ENCODE peak calls at places on chromosomes 11 and 22, in eight cellular contexts. One of them, this sample, is unnamed.

GRCh38 chr22:39534591-39535301 is 2.2 kb upstream of the RPS19BP1 start:
- DNase-seq in Kasumi-1: peak; percentile 44
- DNase-seq in NB4: peak; percentile 72
- DNase-seq in CD4-positive, alpha-beta T cell: peak; percentile 75
- DNase-seq in activated CD4-positive, alpha-beta T cell treated with anti-CD3 and anti-CD28 coated beads, Interleukin-2, amount 50 U/mL, for 24 hours: peak; percentile 80
- DNase-seq in pancreas: peak; percentile 94
- DNase-seq in choroid plexus epithelial cell: peak; percentile 69
- DNase-seq in naive thymus-derived CD4-positive, alpha-beta T cell: peak; percentile 74
- DNase-seq in this sample: peak; percentile 64

GRCh38 chr11:46977940-46978595 is 41.5 kb downstream of the CSTPP1 start:
- DNase-seq in Kasumi-1: no peak
- DNase-seq in naive thymus-derived CD4-positive, alpha-beta T cell: no peak
- DNase-seq in activated CD4-positive, alpha-beta T cell treated with anti-CD3 and anti-CD28 coated beads, Interleukin-2, amount 50 U/mL, for 24 hours: no peak
- DNase-seq in NB4: no peak
- DNase-seq in choroid plexus epithelial cell: peak; percentile 13
- DNase-seq in pancreas: no peak
- DNase-seq in CD4-positive, alpha-beta T cell: no peak
- DNase-seq in this sample: peak; percentile 23

GRCh38 chr11:58640386-58641023 is 18.0 kb downstream of the CNTF start:
- DNase-seq in NB4: peak; percentile 25
- DNase-seq in naive thymus-derived CD4-positive, alpha-beta T cell: peak; percentile 52
- DNase-seq in choroid plexus epithelial cell: no peak
- DNase-seq in CD4-positive, alpha-beta T cell: no peak
- DNase-seq in activated CD4-positive, alpha-beta T cell treated with anti-CD3 and anti-CD28 coated beads, Interleukin-2, amount 50 U/mL, for 24 hours: no peak
- DNase-seq in pancreas: no peak
- DNase-seq in Kasumi-1: no peak
- DNase-seq in this sample: no peak

GRCh38 chr22:22796729-22797128 is 90.9 kb upstream of the IGLL5 start:
- DNase-seq in naive thymus-derived CD4-positive, alpha-beta T cell: no peak
- DNase-seq in NB4: no peak
- DNase-seq in Kasumi-1: no peak
- DNase-seq in pancreas: no peak
- DNase-seq in activated CD4-positive, alpha-beta T cell treated with anti-CD3 and anti-CD28 coated beads, Interleukin-2, amount 50 U/mL, for 24 hours: no peak
- DNase-seq in choroid plexus epithelial cell: no peak
- DNase-seq in CD4-positive, alpha-beta T cell: no peak
- DNase-seq in this sample: no peak

GRCh38 chr11:115674176-115674575 is 170.0 kb upstream of the CADM1 start:
- DNase-seq in pancreas: no peak
- DNase-seq in naive thymus-derived CD4-positive, alpha-beta T cell: no peak
- DNase-seq in choroid plexus epithelial cell: no peak
- DNase-seq in activated CD4-positive, alpha-beta T cell treated with anti-CD3 and anti-CD28 coated beads, Interleukin-2, amount 50 U/mL, for 24 hours: no peak
- DNase-seq in Kasumi-1: no peak
- DNase-seq in CD4-positive, alpha-beta T cell: no peak
- DNase-seq in NB4: no peak
- DNase-seq in this sample: no peak

GRCh38 chr11:117725048-117725734 is 71.8 kb downstream of the DSCAML1 start:
- DNase-seq in CD4-positive, alpha-beta T cell: no peak
- DNase-seq in pancreas: no peak
- DNase-seq in choroid plexus epithelial cell: no peak
- DNase-seq in NB4: no peak
- DNase-seq in activated CD4-positive, alpha-beta T cell treated with anti-CD3 and anti-CD28 coated beads, Interleukin-2, amount 50 U/mL, for 24 hours: no peak
- DNase-seq in Kasumi-1: no peak
- DNase-seq in naive thymus-derived CD4-positive, alpha-beta T cell: no peak
- DNase-seq in this sample: no peak

GRCh38 chr11:14872032-14872431 is 20.0 kb downstream of the CYP2R1 start:
- DNase-seq in naive thymus-derived CD4-positive, alpha-beta T cell: no peak
- DNase-seq in choroid plexus epithelial cell: no peak
- DNase-seq in pancreas: no peak
- DNase-seq in CD4-positive, alpha-beta T cell: no peak
- DNase-seq in Kasumi-1: no peak
- DNase-seq in NB4: no peak
- DNase-seq in activated CD4-positive, alpha-beta T cell treated with anti-CD3 and anti-CD28 coated beads, Interleukin-2, amount 50 U/mL, for 24 hours: no peak
- DNase-seq in this sample: no peak

GRCh38 chr22:38317995-38318715 is 922 bp upstream of the CSNK1E start:
- DNase-seq in activated CD4-positive, alpha-beta T cell treated with anti-CD3 and anti-CD28 coated beads, Interleukin-2, amount 50 U/mL, for 24 hours: no peak
- DNase-seq in CD4-positive, alpha-beta T cell: no peak
- DNase-seq in NB4: peak; percentile 85
- DNase-seq in pancreas: no peak
- DNase-seq in Kasumi-1: peak; percentile 63
- DNase-seq in choroid plexus epithelial cell: peak; percentile 86
- DNase-seq in naive thymus-derived CD4-positive, alpha-beta T cell: no peak
- DNase-seq in this sample: peak; percentile 94

GRCh38 chr11:73287400-73288101 is 15.4 kb downstream of the P2RY6 start:
- DNase-seq in Kasumi-1: no peak
- DNase-seq in choroid plexus epithelial cell: no peak
- DNase-seq in naive thymus-derived CD4-positive, alpha-beta T cell: no peak
- DNase-seq in CD4-positive, alpha-beta T cell: no peak
- DNase-seq in pancreas: no peak
- DNase-seq in NB4: no peak
- DNase-seq in activated CD4-positive, alpha-beta T cell treated with anti-CD3 and anti-CD28 coated beads, Interleukin-2, amount 50 U/mL, for 24 hours: no peak
- DNase-seq in this sample: no peak

GRCh38 chr22:46766611-46767010 is 4.2 kb downstream of the TBC1D22A start:
- DNase-seq in Kasumi-1: no peak
- DNase-seq in CD4-positive, alpha-beta T cell: no peak
- DNase-seq in pancreas: no peak
- DNase-seq in choroid plexus epithelial cell: no peak
- DNase-seq in activated CD4-positive, alpha-beta T cell treated with anti-CD3 and anti-CD28 coated beads, Interleukin-2, amount 50 U/mL, for 24 hours: no peak
- DNase-seq in naive thymus-derived CD4-positive, alpha-beta T cell: no peak
- DNase-seq in NB4: no peak
- DNase-seq in this sample: no peak

GRCh38 chr11:9573775-9574555 is 495 bp downstream of the WEE1 start:
- DNase-seq in choroid plexus epithelial cell: no peak
- DNase-seq in pancreas: peak; percentile 77
- DNase-seq in Kasumi-1: no peak
- DNase-seq in naive thymus-derived CD4-positive, alpha-beta T cell: no peak
- DNase-seq in CD4-positive, alpha-beta T cell: no peak
- DNase-seq in activated CD4-positive, alpha-beta T cell treated with anti-CD3 and anti-CD28 coated beads, Interleukin-2, amount 50 U/mL, for 24 hours: no peak
- DNase-seq in NB4: peak; percentile 63
- DNase-seq in this sample: no peak

GRCh38 chr11:73856001-73856663 is 20.5 kb downstream of the COA4 start:
- DNase-seq in activated CD4-positive, alpha-beta T cell treated with anti-CD3 and anti-CD28 coated beads, Interleukin-2, amount 50 U/mL, for 24 hours: no peak
- DNase-seq in NB4: no peak
- DNase-seq in choroid plexus epithelial cell: no peak
- DNase-seq in Kasumi-1: no peak
- DNase-seq in naive thymus-derived CD4-positive, alpha-beta T cell: no peak
- DNase-seq in pancreas: no peak
- DNase-seq in CD4-positive, alpha-beta T cell: no peak
- DNase-seq in this sample: no peak

GRCh38 chr22:45817705-45818104 is 146.1 kb downstream of the ATXN10 start:
- DNase-seq in naive thymus-derived CD4-positive, alpha-beta T cell: no peak
- DNase-seq in Kasumi-1: no peak
- DNase-seq in choroid plexus epithelial cell: no peak
- DNase-seq in NB4: no peak
- DNase-seq in activated CD4-positive, alpha-beta T cell treated with anti-CD3 and anti-CD28 coated beads, Interleukin-2, amount 50 U/mL, for 24 hours: no peak
- DNase-seq in pancreas: no peak
- DNase-seq in CD4-positive, alpha-beta T cell: no peak
- DNase-seq in this sample: no peak

GRCh38 chr22:27192135-27192900 is 534.9 kb downstream of the MIAT start:
- DNase-seq in pancreas: no peak
- DNase-seq in NB4: no peak
- DNase-seq in CD4-positive, alpha-beta T cell: no peak
- DNase-seq in Kasumi-1: no peak
- DNase-seq in choroid plexus epithelial cell: peak; percentile 33
- DNase-seq in activated CD4-positive, alpha-beta T cell treated with anti-CD3 and anti-CD28 coated beads, Interleukin-2, amount 50 U/mL, for 24 hours: no peak
- DNase-seq in naive thymus-derived CD4-positive, alpha-beta T cell: no peak
- DNase-seq in this sample: no peak

GRCh38 chr11:120562806-120563425 is 51.4 kb downstream of the GRIK4 start:
- DNase-seq in choroid plexus epithelial cell: no peak
- DNase-seq in Kasumi-1: no peak
- DNase-seq in CD4-positive, alpha-beta T cell: no peak
- DNase-seq in activated CD4-positive, alpha-beta T cell treated with anti-CD3 and anti-CD28 coated beads, Interleukin-2, amount 50 U/mL, for 24 hours: no peak
- DNase-seq in NB4: no peak
- DNase-seq in pancreas: no peak
- DNase-seq in naive thymus-derived CD4-positive, alpha-beta T cell: no peak
- DNase-seq in this sample: no peak

GRCh38 chr22:38440747-38441350 is 14.2 kb downstream of the KCNJ4 start:
- DNase-seq in activated CD4-positive, alpha-beta T cell treated with anti-CD3 and anti-CD28 coated beads, Interleukin-2, amount 50 U/mL, for 24 hours: no peak
- DNase-seq in pancreas: peak; percentile 42
- DNase-seq in naive thymus-derived CD4-positive, alpha-beta T cell: no peak
- DNase-seq in CD4-positive, alpha-beta T cell: no peak
- DNase-seq in NB4: no peak
- DNase-seq in choroid plexus epithelial cell: no peak
- DNase-seq in Kasumi-1: no peak
- DNase-seq in this sample: no peak

GRCh38 chr11:117970400-117971024 is 15.7 kb upstream of the IL10RA start:
- DNase-seq in activated CD4-positive, alpha-beta T cell treated with anti-CD3 and anti-CD28 coated beads, Interleukin-2, amount 50 U/mL, for 24 hours: no peak
- DNase-seq in Kasumi-1: peak; percentile 77
- DNase-seq in CD4-positive, alpha-beta T cell: no peak
- DNase-seq in NB4: peak; percentile 89
- DNase-seq in pancreas: no peak
- DNase-seq in choroid plexus epithelial cell: no peak
- DNase-seq in naive thymus-derived CD4-positive, alpha-beta T cell: no peak
- DNase-seq in this sample: no peak

GRCh38 chr22:28799125-28799833 is 1.1 kb downstream of the XBP1 start:
- DNase-seq in choroid plexus epithelial cell: peak; percentile 96
- DNase-seq in naive thymus-derived CD4-positive, alpha-beta T cell: peak; percentile 18
- DNase-seq in NB4: peak; percentile 83
- DNase-seq in CD4-positive, alpha-beta T cell: no peak
- DNase-seq in pancreas: no peak
- DNase-seq in activated CD4-positive, alpha-beta T cell treated with anti-CD3 and anti-CD28 coated beads, Interleukin-2, amount 50 U/mL, for 24 hours: peak; percentile 21
- DNase-seq in Kasumi-1: peak; percentile 54
- DNase-seq in this sample: peak; percentile 91

GRCh38 chr11:131601586-131601985 is 231.2 kb downstream of the NTM start:
- DNase-seq in NB4: no peak
- DNase-seq in CD4-positive, alpha-beta T cell: no peak
- DNase-seq in activated CD4-positive, alpha-beta T cell treated with anti-CD3 and anti-CD28 coated beads, Interleukin-2, amount 50 U/mL, for 24 hours: no peak
- DNase-seq in pancreas: no peak
- DNase-seq in naive thymus-derived CD4-positive, alpha-beta T cell: no peak
- DNase-seq in choroid plexus epithelial cell: no peak
- DNase-seq in Kasumi-1: no peak
- DNase-seq in this sample: no peak

GRCh38 chr11:57637626-57638004 is 12.1 kb downstream of the YPEL4 start:
- DNase-seq in activated CD4-positive, alpha-beta T cell treated with anti-CD3 and anti-CD28 coated beads, Interleukin-2, amount 50 U/mL, for 24 hours: no peak
- DNase-seq in NB4: no peak
- DNase-seq in choroid plexus epithelial cell: no peak
- DNase-seq in Kasumi-1: no peak
- DNase-seq in naive thymus-derived CD4-positive, alpha-beta T cell: no peak
- DNase-seq in CD4-positive, alpha-beta T cell: no peak
- DNase-seq in pancreas: peak; percentile 61
- DNase-seq in this sample: no peak

GRCh38 chr11:120391297-120391696 is 55.1 kb downstream of the ARHGEF12 start:
- DNase-seq in naive thymus-derived CD4-positive, alpha-beta T cell: no peak
- DNase-seq in pancreas: no peak
- DNase-seq in NB4: no peak
- DNase-seq in activated CD4-positive, alpha-beta T cell treated with anti-CD3 and anti-CD28 coated beads, Interleukin-2, amount 50 U/mL, for 24 hours: no peak
- DNase-seq in Kasumi-1: no peak
- DNase-seq in CD4-positive, alpha-beta T cell: no peak
- DNase-seq in choroid plexus epithelial cell: no peak
- DNase-seq in this sample: no peak

GRCh38 chr11:35082322-35083180 is 56.4 kb upstream of the CD44 start:
- DNase-seq in pancreas: peak; percentile 68
- DNase-seq in NB4: peak; percentile 93
- DNase-seq in choroid plexus epithelial cell: peak; percentile 85
- DNase-seq in CD4-positive, alpha-beta T cell: peak; percentile 87
- DNase-seq in naive thymus-derived CD4-positive, alpha-beta T cell: peak; percentile 94
- DNase-seq in activated CD4-positive, alpha-beta T cell treated with anti-CD3 and anti-CD28 coated beads, Interleukin-2, amount 50 U/mL, for 24 hours: peak; percentile 46
- DNase-seq in Kasumi-1: peak; percentile 98
- DNase-seq in this sample: peak; percentile 88

GRCh38 chr11:82786001-82786400 is 52.3 kb upstream of the FAM181B start:
- DNase-seq in choroid plexus epithelial cell: no peak
- DNase-seq in NB4: no peak
- DNase-seq in Kasumi-1: no peak
- DNase-seq in pancreas: no peak
- DNase-seq in activated CD4-positive, alpha-beta T cell treated with anti-CD3 and anti-CD28 coated beads, Interleukin-2, amount 50 U/mL, for 24 hours: no peak
- DNase-seq in naive thymus-derived CD4-positive, alpha-beta T cell: no peak
- DNase-seq in CD4-positive, alpha-beta T cell: no peak
- DNase-seq in this sample: no peak

GRCh38 chr11:132962026-132962425 is 570.3 kb downstream of the OPCML start:
- DNase-seq in CD4-positive, alpha-beta T cell: no peak
- DNase-seq in NB4: no peak
- DNase-seq in Kasumi-1: no peak
- DNase-seq in naive thymus-derived CD4-positive, alpha-beta T cell: no peak
- DNase-seq in pancreas: no peak
- DNase-seq in choroid plexus epithelial cell: peak; percentile 30
- DNase-seq in activated CD4-positive, alpha-beta T cell treated with anti-CD3 and anti-CD28 coated beads, Interleukin-2, amount 50 U/mL, for 24 hours: no peak
- DNase-seq in this sample: peak; percentile 64

GRCh38 chr11:8870461-8871282 is 40.3 kb upstream of the AKIP1 start:
- DNase-seq in activated CD4-positive, alpha-beta T cell treated with anti-CD3 and anti-CD28 coated beads, Interleukin-2, amount 50 U/mL, for 24 hours: no peak
- DNase-seq in NB4: peak; percentile 47
- DNase-seq in naive thymus-derived CD4-positive, alpha-beta T cell: no peak
- DNase-seq in Kasumi-1: no peak
- DNase-seq in pancreas: peak; percentile 86
- DNase-seq in choroid plexus epithelial cell: peak; percentile 83
- DNase-seq in CD4-positive, alpha-beta T cell: no peak
- DNase-seq in this sample: peak; percentile 80

GRCh38 chr22:46229701-46230100 is 20.4 kb downstream of the CDPF1 start:
- DNase-seq in NB4: no peak
- DNase-seq in pancreas: no peak
- DNase-seq in CD4-positive, alpha-beta T cell: no peak
- DNase-seq in activated CD4-positive, alpha-beta T cell treated with anti-CD3 and anti-CD28 coated beads, Interleukin-2, amount 50 U/mL, for 24 hours: no peak
- DNase-seq in choroid plexus epithelial cell: peak; percentile 47
- DNase-seq in naive thymus-derived CD4-positive, alpha-beta T cell: no peak
- DNase-seq in Kasumi-1: no peak
- DNase-seq in this sample: no peak

GRCh38 chr11:124551189-124551588 is 7.7 kb upstream of the OR8B12 start:
- DNase-seq in choroid plexus epithelial cell: no peak
- DNase-seq in Kasumi-1: no peak
- DNase-seq in activated CD4-positive, alpha-beta T cell treated with anti-CD3 and anti-CD28 coated beads, Interleukin-2, amount 50 U/mL, for 24 hours: no peak
- DNase-seq in CD4-positive, alpha-beta T cell: no peak
- DNase-seq in pancreas: no peak
- DNase-seq in NB4: peak; percentile 10
- DNase-seq in naive thymus-derived CD4-positive, alpha-beta T cell: no peak
- DNase-seq in this sample: no peak

GRCh38 chr11:92870241-92870826 is 99.1 kb upstream of the MTNR1B start:
- DNase-seq in pancreas: no peak
- DNase-seq in NB4: no peak
- DNase-seq in Kasumi-1: no peak
- DNase-seq in naive thymus-derived CD4-positive, alpha-beta T cell: no peak
- DNase-seq in CD4-positive, alpha-beta T cell: no peak
- DNase-seq in choroid plexus epithelial cell: no peak
- DNase-seq in activated CD4-positive, alpha-beta T cell treated with anti-CD3 and anti-CD28 coated beads, Interleukin-2, amount 50 U/mL, for 24 hours: no peak
- DNase-seq in this sample: peak; percentile 22

This sample was measured in astrocyte of the spinal cord.